ENCODE peak calls at places on chromosome 3, in nine cellular contexts. One of them, this sample, is unnamed.

GRCh38 chr3:19931767-19932188 is 2.2 kb downstream of the EFHB start:
- DNase-seq in thyroid gland: no peak
- DNase-seq in breast epithelium: no peak
- DNase-seq in mammary epithelial cell: peak; percentile 75
- DNase-seq in mesenchymal stem cell: peak; percentile 13
- DNase-seq in tibial artery: no peak
- DNase-seq in neural progenitor cell: no peak
- DNase-seq in heart left ventricle: no peak
- DNase-seq in endodermal cell: no peak
- DNase-seq in this sample: no peak

GRCh38 chr3:123723527-123724168 is 138.8 kb upstream of the HACD2 start:
- DNase-seq in thyroid gland: peak; percentile 49
- DNase-seq in breast epithelium: peak; percentile 59
- DNase-seq in mammary epithelial cell: peak; percentile 66
- DNase-seq in mesenchymal stem cell: peak; percentile 86
- DNase-seq in tibial artery: peak; percentile 81
- DNase-seq in neural progenitor cell: peak; percentile 88
- DNase-seq in heart left ventricle: peak; percentile 58
- DNase-seq in endodermal cell: peak; percentile 90
- DNase-seq in this sample: no peak

GRCh38 chr3:73385538-73385937 is 239.2 kb downstream of the PDZRN3 start:
- DNase-seq in thyroid gland: no peak
- DNase-seq in breast epithelium: no peak
- DNase-seq in mammary epithelial cell: no peak
- DNase-seq in mesenchymal stem cell: no peak
- DNase-seq in tibial artery: no peak
- DNase-seq in neural progenitor cell: no peak
- DNase-seq in heart left ventricle: no peak
- DNase-seq in endodermal cell: no peak
- DNase-seq in this sample: no peak

GRCh38 chr3:155352900-155353490 is 59.5 kb upstream of the STRIT1 start:
- DNase-seq in thyroid gland: no peak
- DNase-seq in breast epithelium: no peak
- DNase-seq in mammary epithelial cell: peak; percentile 33
- DNase-seq in mesenchymal stem cell: peak; percentile 44
- DNase-seq in tibial artery: no peak
- DNase-seq in neural progenitor cell: peak; percentile 43
- DNase-seq in heart left ventricle: no peak
- DNase-seq in endodermal cell: no peak
- DNase-seq in this sample: no peak

GRCh38 chr3:176948123-176948522 is 249.2 kb downstream of the TBL1XR1 start:
- DNase-seq in thyroid gland: no peak
- DNase-seq in breast epithelium: no peak
- DNase-seq in mammary epithelial cell: no peak
- DNase-seq in mesenchymal stem cell: no peak
- DNase-seq in tibial artery: no peak
- DNase-seq in neural progenitor cell: no peak
- DNase-seq in heart left ventricle: no peak
- DNase-seq in endodermal cell: no peak
- DNase-seq in this sample: no peak

GRCh38 chr3:87420171-87420570 is 143.8 kb upstream of the POU1F1 start:
- DNase-seq in thyroid gland: no peak
- DNase-seq in breast epithelium: no peak
- DNase-seq in mammary epithelial cell: no peak
- DNase-seq in mesenchymal stem cell: no peak
- DNase-seq in tibial artery: no peak
- DNase-seq in neural progenitor cell: no peak
- DNase-seq in heart left ventricle: no peak
- DNase-seq in endodermal cell: no peak
- DNase-seq in this sample: no peak

GRCh38 chr3:174285242-174285641 is 573.9 kb upstream of the NAALADL2 start:
- DNase-seq in thyroid gland: no peak
- DNase-seq in breast epithelium: no peak
- DNase-seq in mammary epithelial cell: no peak
- DNase-seq in mesenchymal stem cell: no peak
- DNase-seq in tibial artery: no peak
- DNase-seq in neural progenitor cell: no peak
- DNase-seq in heart left ventricle: no peak
- DNase-seq in endodermal cell: no peak
- DNase-seq in this sample: no peak

GRCh38 chr3:130491431-130491830 is 25.5 kb upstream of the COL6A6 start:
- DNase-seq in thyroid gland: no peak
- DNase-seq in breast epithelium: no peak
- DNase-seq in mammary epithelial cell: no peak
- DNase-seq in mesenchymal stem cell: no peak
- DNase-seq in tibial artery: no peak
- DNase-seq in neural progenitor cell: no peak
- DNase-seq in heart left ventricle: no peak
- DNase-seq in endodermal cell: no peak
- DNase-seq in this sample: no peak

GRCh38 chr3:172102883-172103310 is 63.5 kb downstream of the FNDC3B start:
- DNase-seq in thyroid gland: no peak
- DNase-seq in breast epithelium: no peak
- DNase-seq in mammary epithelial cell: peak; percentile 43
- DNase-seq in mesenchymal stem cell: no peak
- DNase-seq in tibial artery: no peak
- DNase-seq in neural progenitor cell: no peak
- DNase-seq in heart left ventricle: no peak
- DNase-seq in endodermal cell: no peak
- DNase-seq in this sample: no peak

GRCh38 chr3:27533718-27534578 is 49.8 kb upstream of the SLC4A7 start:
- DNase-seq in thyroid gland: peak; percentile 23
- DNase-seq in breast epithelium: peak; percentile 44
- DNase-seq in mammary epithelial cell: peak; percentile 100
- DNase-seq in mesenchymal stem cell: peak; percentile 98
- DNase-seq in tibial artery: peak; percentile 88
- DNase-seq in neural progenitor cell: peak; percentile 53
- DNase-seq in heart left ventricle: peak; percentile 26
- DNase-seq in endodermal cell: peak; percentile 94
- DNase-seq in this sample: peak; percentile 77

GRCh38 chr3:30613135-30613825 is 6.9 kb downstream of the TGFBR2 start:
- DNase-seq in thyroid gland: no peak
- DNase-seq in breast epithelium: no peak
- DNase-seq in mammary epithelial cell: no peak
- DNase-seq in mesenchymal stem cell: peak; percentile 79
- DNase-seq in tibial artery: no peak
- DNase-seq in neural progenitor cell: no peak
- DNase-seq in heart left ventricle: no peak
- DNase-seq in endodermal cell: no peak
- DNase-seq in this sample: no peak

GRCh38 chr3:30614943-30615342 is 8.5 kb downstream of the TGFBR2 start:
- DNase-seq in thyroid gland: no peak
- DNase-seq in breast epithelium: no peak
- DNase-seq in mammary epithelial cell: peak; percentile 40
- DNase-seq in mesenchymal stem cell: no peak
- DNase-seq in tibial artery: no peak
- DNase-seq in neural progenitor cell: no peak
- DNase-seq in heart left ventricle: no peak
- DNase-seq in endodermal cell: no peak
- DNase-seq in this sample: no peak

GRCh38 chr3:30612422-30613134 is 6.2 kb downstream of the TGFBR2 start:
- DNase-seq in thyroid gland: no peak
- DNase-seq in breast epithelium: no peak
- DNase-seq in mammary epithelial cell: no peak
- DNase-seq in mesenchymal stem cell: no peak
- DNase-seq in tibial artery: no peak
- DNase-seq in neural progenitor cell: no peak
- DNase-seq in heart left ventricle: no peak
- DNase-seq in endodermal cell: no peak
- DNase-seq in this sample: no peak

GRCh38 chr3:30615615-30616346 is 9.4 kb downstream of the TGFBR2 start:
- DNase-seq in thyroid gland: no peak
- DNase-seq in breast epithelium: no peak
- DNase-seq in mammary epithelial cell: no peak
- DNase-seq in mesenchymal stem cell: no peak
- DNase-seq in tibial artery: no peak
- DNase-seq in neural progenitor cell: no peak
- DNase-seq in heart left ventricle: no peak
- DNase-seq in endodermal cell: no peak
- DNase-seq in this sample: no peak

GRCh38 chr3:30614373-30614772 is 8.0 kb downstream of the TGFBR2 start:
- DNase-seq in thyroid gland: no peak
- DNase-seq in breast epithelium: no peak
- DNase-seq in mammary epithelial cell: no peak
- DNase-seq in mesenchymal stem cell: no peak
- DNase-seq in tibial artery: no peak
- DNase-seq in neural progenitor cell: no peak
- DNase-seq in heart left ventricle: no peak
- DNase-seq in endodermal cell: no peak
- DNase-seq in this sample: no peak
- H3K4me1 ChIP-seq in thyroid gland: peaks cover 15% of the 10 kb centered on the region
- H3K4me1 ChIP-seq in breast epithelium: peaks cover 3% of the 10 kb centered on the region
- H3K4me1 ChIP-seq in mammary epithelial cell: peaks cover 64% of the 10 kb centered on the region
- H3K4me1 ChIP-seq in mesenchymal stem cell: peaks cover 8% of the 10 kb centered on the region
- H3K4me1 ChIP-seq in tibial artery: no peaks in the 10 kb centered on the region
- H3K4me1 ChIP-seq in neural progenitor cell: no peaks in the 10 kb centered on the region
- H3K4me1 ChIP-seq in heart left ventricle: peaks cover 94% of the 10 kb centered on the region
- H3K4me1 ChIP-seq in endodermal cell: no peaks in the 10 kb centered on the region
- H3K4me1 ChIP-seq in this sample: peaks cover 77% of the 10 kb centered on the region

DNA sequence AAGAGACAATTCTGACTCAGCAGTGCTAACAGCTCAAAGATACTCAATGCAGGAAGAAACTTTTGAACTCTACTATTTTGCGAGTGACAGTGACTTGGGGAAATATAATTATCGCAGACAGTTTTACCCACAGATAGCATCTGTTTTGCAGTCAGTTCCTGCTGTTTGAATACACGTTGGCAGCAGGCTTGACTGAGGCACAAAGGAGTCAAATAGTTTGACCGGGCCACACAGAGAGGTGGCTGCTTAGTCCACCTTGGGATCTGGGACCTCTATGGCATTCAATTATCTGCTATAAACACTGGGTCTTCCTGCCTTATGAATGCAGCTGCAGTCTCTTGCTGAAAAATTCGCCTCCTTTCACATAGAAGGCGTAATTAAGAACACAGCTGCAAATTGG is 56.4 kb downstream of the OTOL1 start:
- DNase-seq in thyroid gland: no peak
- DNase-seq in breast epithelium: no peak
- DNase-seq in mammary epithelial cell: no peak
- DNase-seq in mesenchymal stem cell: no peak
- DNase-seq in tibial artery: no peak
- DNase-seq in neural progenitor cell: peak; percentile 5
- DNase-seq in heart left ventricle: no peak
- DNase-seq in endodermal cell: no peak
- DNase-seq in this sample: no peak
- H3K4me3 ChIP-seq in thyroid gland: no peak overlapping the region
- H3K4me3 ChIP-seq in breast epithelium: no peak overlapping the region
- H3K4me3 ChIP-seq in mammary epithelial cell: no peak overlapping the region
- H3K4me3 ChIP-seq in mesenchymal stem cell: no peak overlapping the region
- H3K4me3 ChIP-seq in tibial artery: no peak overlapping the region
- H3K4me3 ChIP-seq in neural progenitor cell: no peak overlapping the region
- H3K4me3 ChIP-seq in heart left ventricle: no peak overlapping the region
- H3K4me3 ChIP-seq in endodermal cell: no peak overlapping the region
- H3K4me3 ChIP-seq in this sample: no peak overlapping the region

GRCh38 chr3:65485826-65486592 is 552.7 kb downstream of the MAGI1 start:
- DNase-seq in thyroid gland: peak; percentile 19
- DNase-seq in breast epithelium: no peak
- DNase-seq in mammary epithelial cell: no peak
- DNase-seq in mesenchymal stem cell: no peak
- DNase-seq in tibial artery: no peak
- DNase-seq in neural progenitor cell: no peak
- DNase-seq in heart left ventricle: no peak
- DNase-seq in endodermal cell: no peak
- DNase-seq in this sample: no peak
- H3K4me1 ChIP-seq in thyroid gland: peaks cover 43% of the 10 kb centered on the region
- H3K4me1 ChIP-seq in breast epithelium: peaks cover 34% of the 10 kb centered on the region
- H3K4me1 ChIP-seq in mammary epithelial cell: peaks cover 26% of the 10 kb centered on the region
- H3K4me1 ChIP-seq in mesenchymal stem cell: peaks cover 3% of the 10 kb centered on the region
- H3K4me1 ChIP-seq in tibial artery: no peaks in the 10 kb centered on the region
- H3K4me1 ChIP-seq in neural progenitor cell: peaks cover 35% of the 10 kb centered on the region
- H3K4me1 ChIP-seq in heart left ventricle: peaks cover 70% of the 10 kb centered on the region
- H3K4me1 ChIP-seq in endodermal cell: peaks cover 2% of the 10 kb centered on the region
- H3K4me1 ChIP-seq in this sample: peaks cover 52% of the 10 kb centered on the region

GRCh38 chr3:188959013-188959412 is 212.8 kb upstream of the TPRG1 start:
- DNase-seq in thyroid gland: no peak
- DNase-seq in breast epithelium: no peak
- DNase-seq in mammary epithelial cell: no peak
- DNase-seq in mesenchymal stem cell: no peak
- DNase-seq in tibial artery: no peak
- DNase-seq in neural progenitor cell: no peak
- DNase-seq in heart left ventricle: no peak
- DNase-seq in endodermal cell: no peak
- DNase-seq in this sample: no peak
- H3K4me3 ChIP-seq in thyroid gland: no peak overlapping the region
- H3K4me3 ChIP-seq in breast epithelium: no peak overlapping the region
- H3K4me3 ChIP-seq in mammary epithelial cell: no peak overlapping the region
- H3K4me3 ChIP-seq in mesenchymal stem cell: no peak overlapping the region
- H3K4me3 ChIP-seq in tibial artery: no peak overlapping the region
- H3K4me3 ChIP-seq in neural progenitor cell: no peak overlapping the region
- H3K4me3 ChIP-seq in heart left ventricle: no peak overlapping the region
- H3K4me3 ChIP-seq in endodermal cell: no peak overlapping the region
- H3K4me3 ChIP-seq in this sample: no peak overlapping the region

GRCh38 chr3:168730073-168730472 is 634.3 kb upstream of the GOLIM4 start:
- DNase-seq in thyroid gland: no peak
- DNase-seq in breast epithelium: no peak
- DNase-seq in mammary epithelial cell: no peak
- DNase-seq in mesenchymal stem cell: no peak
- DNase-seq in tibial artery: no peak
- DNase-seq in neural progenitor cell: no peak
- DNase-seq in heart left ventricle: no peak
- DNase-seq in endodermal cell: no peak
- DNase-seq in this sample: no peak
- H3K4me1 ChIP-seq in thyroid gland: no peaks in the 10 kb centered on the region
- H3K4me1 ChIP-seq in breast epithelium: no peaks in the 10 kb centered on the region
- H3K4me1 ChIP-seq in mammary epithelial cell: no peaks in the 10 kb centered on the region
- H3K4me1 ChIP-seq in mesenchymal stem cell: no peaks in the 10 kb centered on the region
- H3K4me1 ChIP-seq in tibial artery: no peaks in the 10 kb centered on the region
- H3K4me1 ChIP-seq in neural progenitor cell: no peaks in the 10 kb centered on the region
- H3K4me1 ChIP-seq in heart left ventricle: no peaks in the 10 kb centered on the region
- H3K4me1 ChIP-seq in endodermal cell: no peaks in the 10 kb centered on the region
- H3K4me1 ChIP-seq in this sample: no peaks in the 10 kb centered on the region

GRCh38 chr3:138842483-138843188 is 7.9 kb upstream of the PIK3CB start:
- DNase-seq in thyroid gland: no peak
- DNase-seq in breast epithelium: no peak
- DNase-seq in mammary epithelial cell: no peak
- DNase-seq in mesenchymal stem cell: no peak
- DNase-seq in tibial artery: no peak
- DNase-seq in neural progenitor cell: no peak
- DNase-seq in heart left ventricle: no peak
- DNase-seq in endodermal cell: no peak
- DNase-seq in this sample: no peak

GRCh38 chr3:138846350-138846756 is 11.6 kb upstream of the PIK3CB start:
- DNase-seq in thyroid gland: no peak
- DNase-seq in breast epithelium: no peak
- DNase-seq in mammary epithelial cell: no peak
- DNase-seq in mesenchymal stem cell: no peak
- DNase-seq in tibial artery: no peak
- DNase-seq in neural progenitor cell: peak; percentile 43
- DNase-seq in heart left ventricle: no peak
- DNase-seq in endodermal cell: peak; percentile 59
- DNase-seq in this sample: no peak

GRCh38 chr3:138845771-138846173 is 11.0 kb upstream of the PIK3CB start:
- DNase-seq in thyroid gland: no peak
- DNase-seq in breast epithelium: no peak
- DNase-seq in mammary epithelial cell: no peak
- DNase-seq in mesenchymal stem cell: no peak
- DNase-seq in tibial artery: no peak
- DNase-seq in neural progenitor cell: peak; percentile 65
- DNase-seq in heart left ventricle: no peak
- DNase-seq in endodermal cell: peak; percentile 75
- DNase-seq in this sample: no peak

GRCh38 chr3:138848696-138849095 is 14.0 kb upstream of the PIK3CB start:
- DNase-seq in thyroid gland: peak; percentile 68
- DNase-seq in breast epithelium: no peak
- DNase-seq in mammary epithelial cell: no peak
- DNase-seq in mesenchymal stem cell: no peak
- DNase-seq in tibial artery: no peak
- DNase-seq in neural progenitor cell: no peak
- DNase-seq in heart left ventricle: no peak
- DNase-seq in endodermal cell: no peak
- DNase-seq in this sample: no peak

GRCh38 chr3:138845071-138845685 is 10.4 kb upstream of the PIK3CB start:
- DNase-seq in thyroid gland: peak; percentile 92
- DNase-seq in breast epithelium: no peak
- DNase-seq in mammary epithelial cell: no peak
- DNase-seq in mesenchymal stem cell: no peak
- DNase-seq in tibial artery: no peak
- DNase-seq in neural progenitor cell: peak; percentile 19
- DNase-seq in heart left ventricle: peak; percentile 18
- DNase-seq in endodermal cell: peak; percentile 72
- DNase-seq in this sample: no peak
- H3K4me3 ChIP-seq in thyroid gland: no peak overlapping the region
- H3K4me3 ChIP-seq in breast epithelium: no peak overlapping the region
- H3K4me3 ChIP-seq in mammary epithelial cell: no peak overlapping the region
- H3K4me3 ChIP-seq in mesenchymal stem cell: no peak overlapping the region
- H3K4me3 ChIP-seq in tibial artery: no peak overlapping the region
- H3K4me3 ChIP-seq in neural progenitor cell: no peak overlapping the region
- H3K4me3 ChIP-seq in heart left ventricle: no peak overlapping the region
- H3K4me3 ChIP-seq in endodermal cell: no peak overlapping the region
- H3K4me3 ChIP-seq in this sample: peak overlapping the region; percentile 68